ENCODE peak calls at places on chromosomes 13 and 19, in four cellular contexts. One of them, this sample, is unnamed. For H3K4me1 and H3K27me3, the result is how much of the 10 kb centered on the place peaks cover.

GRCh38 chr19:2387367-2388288 is 27.6 kb downstream of the TMPRSS9 start:
- DNase-seq in GM23338: no peak
- DNase-seq in esophagus squamous epithelium: no peak
- DNase-seq in cardiac muscle cell: no peak
- DNase-seq in this sample: no peak

GRCh38 chr13:40124648-40125045 is 469.2 kb downstream of the COG6 start:
- DNase-seq in cardiac muscle cell: no peak
- DNase-seq in GM23338: no peak
- DNase-seq in esophagus squamous epithelium: no peak
- DNase-seq in this sample: no peak

GRCh38 chr13:97875911-97876310 is 77.6 kb upstream of the IPO5 start:
- DNase-seq in esophagus squamous epithelium: no peak
- DNase-seq in GM23338: peak
- DNase-seq in cardiac muscle cell: no peak
- DNase-seq in this sample: no peak

GRCh38 chr13:82597737-82598136 is 1284.5 kb downstream of the SLITRK1 start:
- DNase-seq in cardiac muscle cell: no peak
- DNase-seq in GM23338: peak
- DNase-seq in esophagus squamous epithelium: no peak
- DNase-seq in this sample: peak

GRCh38 chr13:110113284-110113764 is 193.6 kb downstream of the COL4A1 start:
- DNase-seq in cardiac muscle cell: no peak
- DNase-seq in GM23338: no peak
- DNase-seq in esophagus squamous epithelium: no peak
- DNase-seq in this sample: no peak

GRCh38 chr13:40164137-40164536 is 502.3 kb downstream of the FOXO1 start:
- DNase-seq in cardiac muscle cell: no peak
- DNase-seq in GM23338: no peak
- DNase-seq in esophagus squamous epithelium: no peak
- DNase-seq in this sample: no peak

GRCh38 chr13:44013666-44014291 is 134.1 kb downstream of the LACC1 start:
- DNase-seq in GM23338: no peak
- DNase-seq in esophagus squamous epithelium: no peak
- DNase-seq in cardiac muscle cell: no peak
- DNase-seq in this sample: no peak

GRCh38 chr19:44608391-44608821 is 5.0 kb upstream of the IGSF23 start:
- DNase-seq in esophagus squamous epithelium: no peak
- DNase-seq in cardiac muscle cell: no peak
- DNase-seq in GM23338: no peak
- DNase-seq in this sample: no peak

GRCh38 chr13:41643502-41643901 is 186.2 kb downstream of the RGCC start:
- DNase-seq in esophagus squamous epithelium: no peak
- DNase-seq in GM23338: no peak
- DNase-seq in cardiac muscle cell: no peak
- DNase-seq in this sample: no peak

GRCh38 chr19:40750035-40750284 is 317 bp downstream of the ACTMAP start:
- DNase-seq in cardiac muscle cell: no peak
- DNase-seq in GM23338: no peak
- DNase-seq in esophagus squamous epithelium: no peak
- DNase-seq in this sample: no peak
- H3K4me1 ChIP-seq in cardiac muscle cell: under half
- H3K4me1 ChIP-seq in GM23338: under half
- H3K4me1 ChIP-seq in esophagus squamous epithelium: under half
- H3K4me1 ChIP-seq in this sample: under half

GRCh38 chr19:3868770-3869456 is at the start of gene ZFR2:
- DNase-seq in cardiac muscle cell: peak
- DNase-seq in GM23338: peak
- DNase-seq in esophagus squamous epithelium: no peak
- DNase-seq in this sample: no peak
- H3K4me3 ChIP-seq in cardiac muscle cell: peak
- H3K4me3 ChIP-seq in GM23338: peak
- H3K4me3 ChIP-seq in esophagus squamous epithelium: no peak
- H3K4me3 ChIP-seq in this sample: peak

DNA sequence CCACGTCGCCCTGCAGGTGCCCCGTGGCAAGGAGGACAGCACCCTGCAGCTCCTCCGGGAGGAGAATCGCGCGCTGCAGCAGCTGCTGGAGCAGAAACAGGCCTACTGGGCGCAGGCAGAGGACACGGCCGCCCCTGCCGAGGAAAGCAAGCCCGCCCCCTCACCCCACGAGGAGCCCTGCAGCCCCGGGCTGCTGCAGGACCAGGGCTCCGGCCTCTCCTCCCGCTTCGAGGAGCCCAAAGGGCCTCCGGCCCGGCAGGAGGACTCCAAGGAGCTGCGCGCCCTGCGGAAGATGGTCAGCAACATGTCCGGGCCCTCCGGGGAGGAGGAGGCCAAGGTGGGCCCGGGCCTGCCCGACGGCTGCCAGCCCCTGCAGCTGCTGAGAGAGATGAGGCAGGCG is 11.6 kb downstream of the CBY2 start:
- DNase-seq in cardiac muscle cell: no peak
- DNase-seq in esophagus squamous epithelium: no peak
- DNase-seq in GM23338: no peak
- DNase-seq in this sample: no peak
- H3K27me3 ChIP-seq in cardiac muscle cell: under half
- H3K27me3 ChIP-seq in esophagus squamous epithelium: under half
- H3K27me3 ChIP-seq in GM23338: under half
- H3K27me3 ChIP-seq in this sample: under half

GRCh38 chr19:8490873-8491272 is 11.6 kb downstream of the PRAM1 start:
- DNase-seq in esophagus squamous epithelium: no peak
- DNase-seq in GM23338: no peak
- DNase-seq in cardiac muscle cell: no peak
- DNase-seq in this sample: no peak

GRCh38 chr19:8488351-8488750 is 14.1 kb downstream of the PRAM1 start:
- DNase-seq in GM23338: no peak
- DNase-seq in cardiac muscle cell: no peak
- DNase-seq in esophagus squamous epithelium: no peak
- DNase-seq in this sample: no peak

GRCh38 chr19:8491574-8491973 is 10.9 kb downstream of the PRAM1 start:
- DNase-seq in GM23338: peak
- DNase-seq in cardiac muscle cell: no peak
- DNase-seq in esophagus squamous epithelium: no peak
- DNase-seq in this sample: no peak

GRCh38 chr19:8490395-8490760 is 12.1 kb downstream of the PRAM1 start:
- DNase-seq in cardiac muscle cell: no peak
- DNase-seq in GM23338: peak
- DNase-seq in esophagus squamous epithelium: no peak
- DNase-seq in this sample: no peak

GRCh38 chr19:8489591-8490394 is 12.6 kb downstream of the PRAM1 start:
- DNase-seq in GM23338: peak
- DNase-seq in cardiac muscle cell: no peak
- DNase-seq in esophagus squamous epithelium: no peak
- DNase-seq in this sample: no peak
- H3K4me1 ChIP-seq in GM23338: under half
- H3K4me1 ChIP-seq in cardiac muscle cell: under half
- H3K4me1 ChIP-seq in esophagus squamous epithelium: under half
- H3K4me1 ChIP-seq in this sample: under half

GRCh38 chr19:40549007-40549708 is 27.5 kb upstream of the SHKBP1 start:
- DNase-seq in GM23338: peak
- DNase-seq in cardiac muscle cell: peak
- DNase-seq in esophagus squamous epithelium: no peak
- DNase-seq in this sample: peak
- H3K4me3 ChIP-seq in GM23338: peak
- H3K4me3 ChIP-seq in cardiac muscle cell: no peak
- H3K4me3 ChIP-seq in esophagus squamous epithelium: no peak
- H3K4me3 ChIP-seq in this sample: peak

DNA sequence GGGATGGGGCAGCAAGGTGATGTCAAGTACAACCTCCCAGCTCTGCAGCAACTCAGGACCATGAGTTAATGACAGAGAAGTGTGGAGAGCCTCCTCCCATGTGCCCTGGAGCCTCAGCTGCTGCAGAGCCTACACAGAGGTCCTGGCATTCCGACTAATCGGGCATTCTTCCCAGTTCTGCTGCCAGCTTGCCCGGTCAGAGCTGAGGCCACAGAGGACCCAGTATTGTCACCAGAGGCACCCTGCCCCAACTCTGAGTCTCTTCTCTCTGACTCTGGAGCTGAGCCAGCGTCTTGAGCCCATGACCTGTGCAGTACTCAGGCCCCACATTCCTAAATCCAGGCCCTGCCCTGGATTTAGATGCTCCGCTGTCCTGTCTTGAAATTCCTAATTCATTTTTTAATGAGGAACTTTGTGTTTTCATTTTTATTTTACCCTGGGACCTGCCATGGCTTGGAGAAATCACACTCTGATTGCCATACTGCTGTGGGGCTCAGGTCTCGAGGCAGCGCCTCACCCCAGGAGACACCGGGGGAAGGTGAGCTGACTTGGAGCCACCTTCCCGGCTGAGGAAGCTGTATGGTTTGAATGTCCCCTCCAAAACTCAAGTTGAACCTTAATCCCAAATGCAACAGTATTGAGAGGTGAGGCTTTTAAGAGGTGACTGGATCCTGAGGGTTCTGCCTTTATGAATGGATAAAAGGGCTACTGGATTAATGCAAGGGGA is 144.9 kb upstream of the ZNF507 start:
- DNase-seq in GM23338: no peak
- DNase-seq in cardiac muscle cell: no peak
- DNase-seq in esophagus squamous epithelium: no peak
- DNase-seq in this sample: no peak
- H3K27me3 ChIP-seq in GM23338: under half
- H3K27me3 ChIP-seq in cardiac muscle cell: under half
- H3K27me3 ChIP-seq in esophagus squamous epithelium: under half
- H3K27me3 ChIP-seq in this sample: under half